ENCODE peak calls at places on chromosomes 6 and 20, in four cellular contexts. Z, C, V and J are unnamed samples.

GRCh38 chr20:23586735-23587525 is 18.6 kb upstream of the CST9L start:
- DNase-seq in Z (no peak), C (no peak), V (peak), J (no peak)

GRCh38 chr6:15341311-15341710 is 95.4 kb downstream of the JARID2 start:
- DNase-seq in C (peak), Z (no peak), V (no peak), J (peak)

GRCh38 chr6:162251257-162251656 is 476.3 kb downstream of the PRKN start:
- DNase-seq in Z (no peak), V (no peak), C (no peak), J (no peak)

GRCh38 chr20:51634877-51635276 is 92.4 kb upstream of the NFATC2 start:
- DNase-seq in C (no peak), Z (no peak), V (no peak), J (no peak)

GRCh38 chr20:42589976-42590639 is 599.6 kb downstream of the PTPRT start:
- DNase-seq in Z (no peak), V (no peak), C (no peak), J (no peak)

GRCh38 chr20:63183422-63184146 is 32.3 kb downstream of the YTHDF1 start:
- DNase-seq in Z (peak), C (peak), V (peak), J (peak)

GRCh38 chr6:84469144-84469543 is 241.7 kb upstream of the CEP162 start:
- DNase-seq in V (no peak), Z (no peak), C (no peak), J (no peak)

GRCh38 chr20:47574616-47575401 is 73.1 kb downstream of the NCOA3 start:
- DNase-seq in C (peak), V (peak), Z (peak), J (no peak)

GRCh38 chr20:40322941-40323340 is 366.1 kb downstream of the MAFB start:
- DNase-seq in C (no peak), Z (no peak), V (no peak), J (no peak)

GRCh38 chr6:107991939-107992560 is 34.0 kb upstream of the SEC63 start:
- DNase-seq in C (no peak), Z (no peak), V (no peak), J (no peak)

GRCh38 chr6:161418458-161418945 is 144.6 kb upstream of the AGPAT4 start:
- DNase-seq in C (peak), Z (peak), V (peak), J (peak)

GRCh38 chr20:17568045-17568788 is 1.7 kb upstream of the DSTN start:
- DNase-seq in V (no peak), Z (no peak), C (no peak), J (no peak)

GRCh38 chr6:154258064-154258757 is 98.4 kb downstream of the IPCEF1 start:
- DNase-seq in Z (no peak), C (no peak), V (peak), J (no peak)

GRCh38 chr6:35240838-35241801 is 18.4 kb upstream of the ZNF76 start:
- DNase-seq in Z (peak), C (peak), V (peak), J (peak)

GRCh38 chr6:5401845-5402738 is 140.8 kb downstream of the FARS2 start:
- DNase-seq in C (peak), Z (no peak), V (no peak), J (peak)

GRCh38 chr20:37669773-37670236 is 24.0 kb upstream of the CTNNBL1 start:
- DNase-seq in C (no peak), Z (no peak), V (no peak), J (no peak)

GRCh38 chr6:66993272-66993671 is 1286.2 kb upstream of the EYS start:
- DNase-seq in V (no peak), C (no peak), Z (no peak), J (no peak)

GRCh38 chr6:68634503-68635411 is at the start of gene ADGRB3:
- DNase-seq in C (peak), V (peak), Z (peak), J (peak)

GRCh38 chr20:20277772-20278382 is 90.0 kb upstream of the INSM1 start:
- DNase-seq in C (no peak), V (no peak), Z (no peak), J (no peak)

GRCh38 chr6:95095271-95095670 is 482.1 kb upstream of the MANEA start:
- DNase-seq in Z (no peak), V (no peak), C (no peak), J (peak)

GRCh38 chr6:36636687-36637418 is 41.7 kb upstream of the CDKN1A start:
- DNase-seq in C (no peak), V (no peak), Z (no peak), J (no peak)

GRCh38 chr20:13183005-13183404 is 38.1 kb upstream of the ISM1 start:
- DNase-seq in V (no peak), C (no peak), Z (no peak), J (no peak)